ENCODE peak calls at places on chromosomes 7 and 10, in eight cellular contexts. O is RWPE2, U is brain microvascular endothelial cell, S is left ventricle myocardium inferior, P is lower lobe of right lung, K is transverse colon, T is heart right ventricle, Y is uterus. G is an unnamed sample.

GRCh38 chr10:88091490-88092061 is 228.2 kb downstream of the PTEN start:
- DNase-seq in S (no peak), Y (no peak), O (no peak), K (peak), U (no peak), P (peak), T (no peak), G (no peak)

GRCh38 chr7:104643587-104644217 is 315.3 kb downstream of the LHFPL3 start:
- DNase-seq in S (no peak), Y (no peak), P (no peak), K (no peak), O (no peak), T (no peak), U (peak), G (no peak)

GRCh38 chr7:4556868-4557620 is 125.1 kb upstream of the FOXK1 start:
- DNase-seq in T (no peak), S (no peak), U (no peak), P (no peak), Y (no peak), K (no peak), O (no peak), G (peak)

GRCh38 chr7:30934732-30935568 is 23.3 kb downstream of the AQP1 start:
- DNase-seq in T (no peak), Y (no peak), U (no peak), K (no peak), S (peak), P (no peak), O (no peak), G (peak)

GRCh38 chr7:33742521-33742920 is 162.8 kb upstream of the BMPER start:
- DNase-seq in O (no peak), S (no peak), K (no peak), Y (no peak), T (no peak), U (no peak), P (no peak), G (no peak)

GRCh38 chr7:95394370-95394769 is 1.8 kb downstream of the PON3 start:
- DNase-seq in K (no peak), T (no peak), S (no peak), Y (no peak), U (no peak), P (no peak), O (no peak), G (no peak)

GRCh38 chr10:5944389-5945202 is 32.7 kb downstream of the IL15RA start:
- DNase-seq in O (peak), S (peak), P (peak), T (no peak), Y (peak), K (peak), U (peak), G (peak)

GRCh38 chr10:103958996-103959395 is 7.9 kb upstream of the SLK start:
- DNase-seq in Y (no peak), S (no peak), P (no peak), K (no peak), U (no peak), T (no peak), O (no peak), G (no peak)

GRCh38 chr7:41943098-41943577 is 240.2 kb upstream of the INHBA start:
- DNase-seq in U (peak), O (no peak), Y (peak), P (peak), K (peak), S (peak), T (peak), G (peak)

GRCh38 chr7:100823140-100823525 is 4.2 kb downstream of the EPHB4 start:
- DNase-seq in S (no peak), T (no peak), K (no peak), U (no peak), O (no peak), Y (no peak), P (no peak), G (no peak)

GRCh38 chr7:134420509-134421125 is 38.3 kb downstream of the AKR1B1 start:
- DNase-seq in T (no peak), K (peak), U (peak), S (no peak), Y (no peak), P (no peak), O (no peak), G (no peak)

GRCh38 chr7:135678612-135679575 is 16.6 kb downstream of the STMP1 start:
- DNase-seq in Y (peak), U (no peak), K (no peak), T (peak), S (no peak), P (peak), O (no peak), G (peak)

GRCh38 chr10:120873741-120874140 is 22.6 kb downstream of the WDR11 start:
- DNase-seq in K (no peak), P (no peak), O (no peak), U (no peak), T (no peak), Y (no peak), S (no peak), G (no peak)

GRCh38 chr7:48389977-48390376 is 218.7 kb downstream of the ABCA13 start:
- DNase-seq in T (no peak), P (no peak), S (no peak), O (no peak), Y (no peak), K (no peak), U (peak), G (no peak)

GRCh38 chr7:38318803-38319416 is 45.5 kb upstream of the TARP start:
- DNase-seq in K (peak), Y (no peak), O (no peak), S (no peak), T (no peak), U (peak), P (no peak), G (no peak)

GRCh38 chr7:46285856-46286255 is 364.8 kb upstream of the IGFBP3 start:
- DNase-seq in K (no peak), O (no peak), S (no peak), P (no peak), T (no peak), Y (no peak), U (no peak), G (no peak)

GRCh38 chr7:46446151-46446550 is 525.1 kb upstream of the IGFBP3 start:
- DNase-seq in Y (no peak), S (no peak), P (no peak), O (no peak), T (no peak), U (no peak), K (no peak), G (no peak)

GRCh38 chr10:81534991-81535390 is 340.0 kb upstream of the NRG3 start:
- DNase-seq in U (no peak), T (no peak), S (no peak), Y (no peak), P (no peak), O (no peak), K (no peak), G (no peak)

GRCh38 chr10:131689016-131689415 is 211.8 kb upstream of the PPP2R2D start:
- DNase-seq in O (no peak), P (no peak), K (no peak), U (no peak), Y (no peak), T (no peak), S (no peak), G (peak)

GRCh38 chr10:129433266-129433665 is 33.8 kb upstream of the MGMT start:
- DNase-seq in K (no peak), T (no peak), Y (no peak), O (no peak), S (no peak), P (no peak), U (no peak), G (no peak)

GRCh38 chr10:116182426-116182825 is 90.6 kb downstream of the GFRA1 start:
- DNase-seq in P (no peak), S (no peak), K (no peak), O (no peak), Y (no peak), T (no peak), U (no peak), G (no peak)

GRCh38 chr7:159099217-159099655 is 45.4 kb downstream of the VIPR2 start:
- DNase-seq in P (no peak), O (no peak), K (no peak), Y (peak), U (no peak), T (no peak), S (no peak), G (peak)

GRCh38 chr7:34365011-34365410 is 293.0 kb upstream of the NPSR1 start:
- DNase-seq in S (no peak), Y (no peak), K (no peak), U (no peak), T (no peak), O (no peak), P (no peak), G (no peak)

GRCh38 chr10:31963598-31963980 is 35.0 kb upstream of the ARHGAP12 start:
- DNase-seq in U (no peak), O (no peak), P (no peak), S (no peak), T (no peak), Y (no peak), K (no peak), G (no peak)

GRCh38 chr7:96121752-96122151 is 200.1 kb downstream of the SLC25A13 start:
- DNase-seq in U (no peak), P (no peak), S (no peak), O (no peak), K (no peak), Y (no peak), T (no peak), G (no peak)

GRCh38 chr7:5278781-5279180 is 4.0 kb upstream of the SLC29A4 start:
- DNase-seq in P (no peak), Y (no peak), S (no peak), O (no peak), U (no peak), K (no peak), T (no peak), G (no peak)

GRCh38 chr10:29324220-29324831 is 35.5 kb downstream of the LYZL1 start:
- DNase-seq in U (peak), O (no peak), K (no peak), T (no peak), S (no peak), P (no peak), Y (no peak), G (no peak)

GRCh38 chr10:116665541-116666125 is 44.9 kb downstream of the PNLIPRP2 start:
- DNase-seq in K (no peak), O (no peak), P (no peak), U (no peak), S (peak), T (no peak), Y (peak), G (peak)

GRCh38 chr7:47400001-47400400 is 181.9 kb downstream of the TNS3 start:
- DNase-seq in U (no peak), P (no peak), Y (no peak), T (no peak), S (no peak), O (no peak), K (no peak), G (peak)

GRCh38 chr7:54252256-54253035 is 289.7 kb upstream of the VSTM2A start:
- DNase-seq in P (no peak), Y (no peak), K (no peak), T (no peak), O (no peak), S (no peak), U (no peak), G (no peak)

GRCh38 chr10:31071232-31071999 is 39.8 kb upstream of the ZNF438 start:
- DNase-seq in T (no peak), O (no peak), U (peak), P (no peak), K (no peak), Y (no peak), S (no peak), G (no peak)

GRCh38 chr10:91088300-91089140 is 131.9 kb upstream of the PCGF5 start:
- DNase-seq in U (peak), O (no peak), T (no peak), K (no peak), P (no peak), Y (no peak), S (no peak), G (no peak)

GRCh38 chr7:98760201-98760651 is 109.6 kb downstream of the TMEM130 start:
- DNase-seq in P (no peak), O (no peak), U (no peak), K (no peak), Y (no peak), S (no peak), T (no peak), G (no peak)

GRCh38 chr10:122525788-122526187 is 34.8 kb upstream of the DMBT1 start:
- DNase-seq in S (no peak), O (no peak), K (peak), P (no peak), T (no peak), U (no peak), Y (no peak), G (no peak)

GRCh38 chr10:43461950-43462349 is 25.0 kb downstream of the ZNF487 start:
- DNase-seq in Y (no peak), T (no peak), U (peak), S (no peak), O (no peak), K (no peak), P (no peak), G (no peak)

GRCh38 chr10:92541583-92541982 is 32.3 kb downstream of the IDE start:
- DNase-seq in O (no peak), U (no peak), S (no peak), P (no peak), K (no peak), Y (no peak), T (no peak), G (no peak)

GRCh38 chr10:75612904-75613684 is 181.7 kb downstream of the LRMDA start:
- DNase-seq in U (no peak), T (no peak), O (no peak), S (no peak), P (no peak), Y (no peak), K (no peak), G (no peak)

GRCh38 chr10:103038570-103038969 is 120.5 kb downstream of the CNNM2 start:
- DNase-seq in S (no peak), P (no peak), O (no peak), Y (no peak), U (no peak), T (no peak), K (no peak), G (no peak)

GRCh38 chr7:27151945-27152815 is at the start of gene HOXA3:
- DNase-seq in O (peak), Y (peak), K (peak), T (no peak), S (peak), U (no peak), P (peak), G (peak)

GRCh38 chr10:4188406-4188805 is 403.4 kb upstream of the KLF6 start:
- DNase-seq in O (no peak), S (no peak), K (no peak), Y (no peak), T (no peak), P (no peak), U (no peak), G (no peak)

DNA sequence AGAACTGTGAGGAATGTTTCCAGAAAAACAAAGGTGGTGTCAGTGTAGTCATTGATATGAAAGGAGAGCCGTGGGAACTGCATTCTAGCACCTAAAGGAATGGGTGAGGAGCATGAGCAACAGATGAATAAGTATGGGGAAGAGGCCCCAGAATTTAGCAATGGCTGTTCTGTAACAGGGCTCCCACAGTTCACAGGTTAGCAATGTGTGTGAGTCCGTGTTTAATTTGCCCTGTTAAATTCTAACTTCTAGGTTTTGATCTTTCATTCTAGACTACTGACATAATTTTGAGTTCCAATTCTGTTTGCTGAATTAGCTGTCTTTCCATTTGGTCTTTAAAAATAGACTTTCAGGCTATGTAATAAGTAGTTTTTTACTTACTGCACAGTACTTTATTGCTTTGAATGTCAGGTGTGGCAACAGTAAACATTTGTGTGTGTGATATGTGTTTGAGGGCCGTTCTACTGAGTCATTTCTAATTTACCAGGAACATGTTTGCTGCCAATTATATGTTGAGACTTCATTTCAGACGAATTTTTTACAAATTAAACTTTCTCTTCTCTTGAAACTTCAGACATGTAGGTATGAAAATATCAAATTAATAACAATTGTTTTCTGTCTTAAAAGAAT is 8.8 kb downstream of the STK17A start:
- DNase-seq in O (no peak), P (no peak), K (no peak), S (no peak), U (no peak), T (no peak), Y (no peak), G (no peak)
- H3K4me3 ChIP-seq in O (no peak), P (no peak), K (no peak), S (no peak), U (no peak), T (no peak), Y (no peak), G (no peak)

GRCh38 chr10:124183617-124184016 is 90.2 kb upstream of the CHST15 start:
- DNase-seq in T (no peak), U (no peak), K (no peak), S (no peak), O (no peak), Y (no peak), P (no peak), G (no peak)

GRCh38 chr10:124180947-124181549 is 87.7 kb upstream of the CHST15 start:
- DNase-seq in P (no peak), Y (no peak), O (no peak), S (no peak), T (no peak), K (no peak), U (peak), G (no peak)

GRCh38 chr10:124182088-124182541 is 88.7 kb upstream of the CHST15 start:
- DNase-seq in K (no peak), U (no peak), S (peak), T (peak), O (no peak), Y (no peak), P (no peak), G (no peak)

GRCh38 chr10:124180044-124180745 is 86.8 kb upstream of the CHST15 start:
- DNase-seq in T (no peak), K (no peak), U (no peak), Y (no peak), S (no peak), P (no peak), O (no peak), G (no peak)

GRCh38 chr10:124181656-124182055 is 88.3 kb upstream of the CHST15 start:
- DNase-seq in T (no peak), K (no peak), O (no peak), U (no peak), Y (no peak), S (no peak), P (no peak), G (no peak)
- H3K27ac ChIP-seq in T (no peak), K (no peak), O (no peak), U (no peak), Y (no peak), S (peak), P (no peak), G (no peak)

GRCh38 chr10:49371967-49372366 is 23.9 kb downstream of the DRGX start:
- DNase-seq in P (no peak), T (no peak), O (no peak), Y (no peak), S (no peak), U (no peak), K (no peak), G (no peak)
- H3K4me3 ChIP-seq in P (no peak), T (no peak), O (no peak), Y (no peak), S (no peak), U (no peak), K (no peak), G (no peak)

GRCh38 chr7:17312641-17313040 is 14.2 kb downstream of the AHR start:
- DNase-seq in S (no peak), O (no peak), P (no peak), T (no peak), Y (no peak), U (no peak), K (no peak), G (no peak)

GRCh38 chr7:17315974-17316373 is 17.5 kb downstream of the AHR start:
- DNase-seq in P (no peak), K (no peak), T (no peak), Y (no peak), O (no peak), S (no peak), U (no peak), G (no peak)

GRCh38 chr7:17307969-17308648 is 9.7 kb downstream of the AHR start:
- DNase-seq in Y (no peak), T (no peak), S (no peak), O (no peak), K (no peak), U (no peak), P (no peak), G (no peak)

GRCh38 chr7:17313175-17313574 is 14.7 kb downstream of the AHR start:
- DNase-seq in K (no peak), Y (no peak), O (no peak), S (no peak), P (no peak), T (no peak), U (no peak), G (no peak)

GRCh38 chr7:17311952-17312351 is 13.5 kb downstream of the AHR start:
- DNase-seq in O (no peak), K (no peak), T (no peak), S (no peak), P (no peak), U (no peak), Y (no peak), G (no peak)
- H3K27ac ChIP-seq in O (no peak), K (no peak), T (peak), S (peak), P (peak), U (no peak), Y (peak), G (no peak)

GRCh38 chr7:82373890-82374289 is 69.7 kb downstream of the CACNA2D1 start:
- DNase-seq in S (no peak), K (no peak), P (no peak), U (no peak), Y (no peak), O (no peak), T (no peak), G (no peak)
- H3K4me3 ChIP-seq in S (no peak), K (no peak), P (no peak), U (no peak), Y (no peak), O (no peak), T (no peak), G (no peak)

DNA sequence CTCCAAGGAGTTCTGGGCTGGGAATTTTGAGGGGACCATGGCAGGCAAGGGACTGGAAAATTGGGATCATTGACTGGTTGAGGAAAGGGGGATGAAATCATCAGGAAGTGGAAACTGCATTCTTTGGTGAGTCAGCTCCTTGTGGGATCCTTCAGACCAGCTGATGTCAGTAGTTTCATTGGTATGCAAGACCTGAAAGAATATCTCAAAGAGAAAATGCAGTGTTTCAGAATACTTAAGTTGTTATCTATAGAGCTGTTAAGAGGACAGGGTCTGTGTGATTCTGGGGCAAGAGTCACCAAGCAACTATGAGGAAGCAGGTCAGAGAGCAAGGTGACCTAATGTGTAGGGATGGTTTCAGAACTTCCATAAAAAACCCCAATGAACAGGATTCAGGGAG is 595.9 kb upstream of the AUTS2 start:
- DNase-seq in K (no peak), P (no peak), U (peak), Y (no peak), S (no peak), O (no peak), T (no peak), G (no peak)
- H3K27ac ChIP-seq in K (no peak), P (no peak), U (no peak), Y (no peak), S (no peak), O (no peak), T (no peak), G (no peak)

DNA sequence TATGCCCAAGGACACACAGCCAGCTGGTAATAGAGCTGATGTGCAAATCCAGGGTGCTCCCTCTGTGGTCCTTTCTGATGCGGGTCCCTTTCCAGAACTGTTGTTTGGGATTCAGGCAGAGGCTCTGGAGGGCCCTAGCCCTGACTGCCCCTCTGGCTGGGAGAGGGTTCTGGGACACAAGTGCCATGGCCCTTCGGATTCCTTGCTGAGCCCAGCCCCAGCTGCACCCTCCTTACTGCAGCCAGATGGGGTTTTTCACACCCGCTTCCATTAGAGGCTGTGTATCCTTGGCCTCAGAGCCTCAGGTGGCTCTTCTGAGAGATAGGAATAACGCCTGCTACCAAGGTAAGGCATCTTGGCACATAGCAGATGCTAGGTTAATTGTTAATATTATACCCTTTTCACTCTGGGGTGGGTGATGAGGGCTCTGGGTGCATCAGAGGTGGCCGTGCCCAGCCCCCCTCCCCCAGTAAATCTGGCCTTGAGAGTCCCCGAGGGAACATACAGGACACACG is 89.8 kb upstream of the LRRC4 start:
- DNase-seq in U (no peak), O (no peak), Y (no peak), P (no peak), K (no peak), T (no peak), S (no peak), G (peak)
- H3K4me3 ChIP-seq in U (no peak), O (no peak), Y (no peak), P (no peak), K (no peak), T (no peak), S (no peak), G (no peak)

GRCh38 chr7:132422502-132423101 is 153.7 kb downstream of the PLXNA4 start:
- DNase-seq in O (no peak), Y (peak), P (no peak), T (no peak), K (no peak), S (no peak), U (no peak), G (no peak)
- H3K27ac ChIP-seq in O (no peak), Y (no peak), P (no peak), T (no peak), K (no peak), S (no peak), U (no peak), G (peak)

G was measured in sigmoid colon.